ENCODE peak calls at places on chromosomes 7 and 10, in nine cellular contexts. V, I, T, L, E, H, G, K and Q are unnamed samples.

GRCh38 chr10:131773321-131773988 is 127.4 kb upstream of the PPP2R2D start:
- DNase-seq in V (no peak), I (no peak), T (peak; percentile 36), L (no peak), E (no peak), H (no peak), G (no peak), K (no peak), Q (no peak)

GRCh38 chr10:89837173-89838001 is 136.0 kb downstream of the KIF20B start:
- DNase-seq in V (peak; percentile 9), I (no peak), T (no peak), L (peak; percentile 55), E (peak; percentile 37), H (peak; percentile 87), G (peak; percentile 26), K (no peak), Q (no peak)

GRCh38 chr10:19749185-19749729 is 67.0 kb upstream of the PLXDC2 start:
- DNase-seq in V (no peak), I (no peak), T (no peak), L (peak; percentile 79), E (peak; percentile 93), H (no peak), G (no peak), K (peak; percentile 3), Q (no peak)

GRCh38 chr10:35637456-35637855 is 4.6 kb downstream of the FZD8 start:
- DNase-seq in V (peak; percentile 79), I (no peak), T (peak; percentile 79), L (peak; percentile 6), E (no peak), H (no peak), G (no peak), K (no peak), Q (no peak)

GRCh38 chr10:74194545-74194944 is 43.5 kb downstream of the ADK start:
- DNase-seq in V (no peak), I (no peak), T (no peak), L (peak; percentile 28), E (no peak), H (no peak), G (no peak), K (no peak), Q (no peak)

GRCh38 chr10:99285846-99286245 is 43.3 kb upstream of the CNNM1 start:
- DNase-seq in V (no peak), I (no peak), T (no peak), L (no peak), E (no peak), H (no peak), G (no peak), K (no peak), Q (no peak)

GRCh38 chr7:84697506-84697905 is 489.4 kb downstream of the SEMA3D start:
- DNase-seq in V (no peak), I (no peak), T (no peak), L (peak; percentile 81), E (peak; percentile 83), H (no peak), G (no peak), K (peak; percentile 69), Q (peak; percentile 74)

GRCh38 chr7:137508437-137509175 is 165.1 kb upstream of the PTN start:
- DNase-seq in V (no peak), I (peak; percentile 30), T (no peak), L (peak; percentile 76), E (peak; percentile 61), H (no peak), G (no peak), K (peak; percentile 33), Q (peak; percentile 69)

GRCh38 chr10:23445591-23445990 is 6.7 kb downstream of the OTUD1 start:
- DNase-seq in V (no peak), I (no peak), T (no peak), L (no peak), E (no peak), H (no peak), G (no peak), K (no peak), Q (no peak)

GRCh38 chr10:70303731-70304130 is 19.9 kb upstream of the NPFFR1 start:
- DNase-seq in V (no peak), I (no peak), T (no peak), L (no peak), E (no peak), H (no peak), G (no peak), K (no peak), Q (no peak)

GRCh38 chr10:113322843-113323242 is 230.0 kb upstream of the HABP2 start:
- DNase-seq in V (no peak), I (no peak), T (no peak), L (no peak), E (no peak), H (no peak), G (no peak), K (no peak), Q (no peak)

GRCh38 chr10:3496138-3496537 is 288.9 kb downstream of the KLF6 start:
- DNase-seq in V (no peak), I (no peak), T (no peak), L (no peak), E (no peak), H (no peak), G (no peak), K (no peak), Q (no peak)

GRCh38 chr10:104296687-104297436 is 27.9 kb downstream of the GSTO2 start:
- DNase-seq in V (no peak), I (no peak), T (no peak), L (no peak), E (no peak), H (no peak), G (no peak), K (no peak), Q (no peak)

GRCh38 chr10:111295788-111296187 is 219.0 kb downstream of the ADRA2A start:
- DNase-seq in V (no peak), I (no peak), T (no peak), L (no peak), E (peak; percentile 4), H (no peak), G (no peak), K (no peak), Q (no peak)

GRCh38 chr7:111920329-111920728 is 285.9 kb downstream of the DOCK4 start:
- DNase-seq in V (no peak), I (no peak), T (no peak), L (no peak), E (no peak), H (no peak), G (no peak), K (no peak), Q (no peak)

GRCh38 chr7:23685770-23686169 is 5.8 kb downstream of the FAM221A start:
- DNase-seq in V (no peak), I (no peak), T (no peak), L (peak; percentile 25), E (no peak), H (no peak), G (no peak), K (no peak), Q (no peak)

GRCh38 chr7:128395748-128396147 is 14.0 kb downstream of the IMPDH1 start:
- DNase-seq in V (no peak), I (no peak), T (no peak), L (no peak), E (no peak), H (no peak), G (no peak), K (no peak), Q (no peak)
- TF ChIP-seq CTCF in V (peak; percentile 28), I (peak; percentile 26), T (peak; percentile 55), L (peak; percentile 17), E (no peak), H (no peak), G (no peak), K (no peak), Q (peak; percentile 24)

GRCh38 chr7:106178593-106179134 is 66.6 kb upstream of the SYPL1 start:
- DNase-seq in V (peak; percentile 39), I (peak; percentile 17), T (no peak), L (peak; percentile 83), E (peak; percentile 63), H (no peak), G (no peak), K (no peak), Q (no peak)

GRCh38 chr7:106179256-106179655 is 67.1 kb upstream of the SYPL1 start:
- DNase-seq in V (no peak), I (no peak), T (no peak), L (no peak), E (no peak), H (no peak), G (no peak), K (no peak), Q (no peak)

GRCh38 chr7:106176414-106177294 is 64.5 kb upstream of the SYPL1 start:
- DNase-seq in V (peak; percentile 83), I (peak; percentile 41), T (peak; percentile 97), L (peak; percentile 90), E (peak; percentile 77), H (peak; percentile 97), G (peak; percentile 82), K (no peak), Q (no peak)

GRCh38 chr7:106177295-106177690 is 65.2 kb upstream of the SYPL1 start:
- DNase-seq in V (no peak), I (no peak), T (no peak), L (no peak), E (peak; percentile 39), H (no peak), G (no peak), K (no peak), Q (no peak)

GRCh38 chr7:106177738-106178592 is 65.9 kb upstream of the SYPL1 start:
- DNase-seq in V (no peak), I (no peak), T (no peak), L (no peak), E (no peak), H (peak; percentile 78), G (peak; percentile 36), K (no peak), Q (no peak)
- H3K4me3 ChIP-seq in V (no peak overlapping the region), I (no peak overlapping the region), T (no peak overlapping the region), L (no peak overlapping the region), E (no peak overlapping the region), H (no peak overlapping the region), G (no peak overlapping the region), K (no peak overlapping the region), Q (no peak overlapping the region)

GRCh38 chr7:144009361-144009760 is 9.2 kb downstream of the OR6B1 start:
- DNase-seq in V (no peak), I (no peak), T (no peak), L (no peak), E (no peak), H (no peak), G (no peak), K (no peak), Q (no peak)
- TF ChIP-seq CTCF in V (no peak), I (no peak), T (no peak), L (no peak), E (no peak), H (no peak), G (no peak), K (no peak), Q (no peak)

DNA sequence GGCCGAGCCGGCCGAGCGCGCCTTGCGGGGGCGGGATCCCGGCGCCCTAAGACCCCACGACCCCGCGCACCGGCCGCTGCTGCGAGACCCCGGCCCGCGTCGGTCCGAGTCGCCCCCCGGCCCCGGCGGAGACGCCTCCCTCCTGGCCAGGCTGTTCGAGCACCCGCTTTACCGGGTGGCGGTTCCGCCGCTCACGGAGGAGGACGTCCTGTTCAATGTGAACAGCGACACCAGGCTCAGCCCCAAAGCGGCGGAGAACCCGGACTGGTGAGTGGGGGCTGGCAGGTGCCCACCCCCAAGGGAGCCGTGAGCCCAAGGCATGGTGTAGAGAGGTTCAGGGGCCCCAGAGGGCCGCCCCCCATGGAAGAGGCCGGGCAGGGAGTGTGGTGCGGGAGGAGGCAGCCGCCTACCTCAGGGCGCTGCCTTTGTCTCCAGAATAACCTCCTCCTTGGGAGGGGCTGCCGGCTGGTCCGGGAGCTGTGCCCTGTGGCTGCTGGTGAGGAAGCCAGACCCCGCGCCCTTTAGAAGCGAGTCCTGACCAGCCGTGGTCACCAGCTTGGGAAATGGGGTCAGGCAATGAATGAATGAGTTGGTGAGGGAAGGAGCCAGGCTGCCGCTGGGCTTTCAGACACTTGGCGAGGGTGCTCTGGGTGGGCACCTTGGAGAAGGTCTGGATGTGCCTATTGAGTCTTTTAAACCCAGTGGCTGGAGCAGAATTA is 1.3 kb downstream of the FAM20C start:
- DNase-seq in V (peak; percentile 14), I (no peak), T (peak; percentile 71), L (no peak), E (peak; percentile 18), H (no peak), G (no peak), K (no peak), Q (no peak)
- H3K4me3 ChIP-seq in V (peak overlapping the region; percentile 89), I (peak overlapping the region; percentile 79), T (peak overlapping the region; percentile 83), L (peak overlapping the region; percentile 41), E (peak overlapping the region; percentile 75), H (peak overlapping the region; percentile 49), G (peak overlapping the region; percentile 73), K (peak overlapping the region; percentile 81), Q (peak overlapping the region; percentile 94)